ENCODE peak calls at places on chromosomes 12 and 14, in eight cellular contexts. B, L, A, G, N, S, F and M are unnamed samples.

GRCh38 chr12:75779891-75780501 is 251.6 kb downstream of the PHLDA1 start:
- DNase-seq in B (no peak), L (no peak), A (no peak), G (peak; percentile 85), N (no peak), S (no peak), F (no peak), M (peak; percentile 89)

GRCh38 chr14:102140027-102140749 is 491 bp downstream of the WDR20 start:
- DNase-seq in B (no peak), L (no peak), A (peak; percentile 8), G (peak; percentile 49), N (no peak), S (no peak), F (peak; percentile 67), M (peak; percentile 28)

GRCh38 chr12:113439606-113440030 is 17.4 kb downstream of the SDSL start:
- DNase-seq in B (peak; percentile 31), L (no peak), A (no peak), G (peak; percentile 70), N (no peak), S (no peak), F (peak; percentile 86), M (peak; percentile 71)

GRCh38 chr12:122646568-122647220 is 56.5 kb downstream of the HCAR2 start:
- DNase-seq in B (peak; percentile 88), L (no peak), A (peak; percentile 45), G (no peak), N (no peak), S (no peak), F (no peak), M (no peak)

GRCh38 chr14:76687611-76688372 is 73.5 kb upstream of the VASH1 start:
- DNase-seq in B (no peak), L (no peak), A (no peak), G (peak; percentile 80), N (peak; percentile 11), S (no peak), F (no peak), M (no peak)

GRCh38 chr12:81208193-81208946 is 130.5 kb downstream of the ACSS3 start:
- DNase-seq in B (no peak), L (no peak), A (no peak), G (peak; percentile 86), N (no peak), S (no peak), F (no peak), M (no peak)

GRCh38 chr14:34013714-34014055 is 62.8 kb upstream of the EGLN3 start:
- DNase-seq in B (no peak), L (no peak), A (no peak), G (no peak), N (no peak), S (no peak), F (no peak), M (peak; percentile 92)

GRCh38 chr12:128111333-128111732 is 155.6 kb upstream of the TMEM132C start:
- DNase-seq in B (no peak), L (no peak), A (no peak), G (no peak), N (no peak), S (no peak), F (no peak), M (no peak)

GRCh38 chr12:63151061-63151897 is at the start of gene AVPR1A:
- DNase-seq in B (no peak), L (no peak), A (no peak), G (peak; percentile 78), N (no peak), S (no peak), F (peak; percentile 25), M (no peak)

GRCh38 chr14:85532981-85533820 is 3.3 kb downstream of the FLRT2 start:
- DNase-seq in B (peak; percentile 87), L (no peak), A (no peak), G (peak; percentile 88), N (peak; percentile 26), S (no peak), F (peak; percentile 76), M (peak; percentile 85)

GRCh38 chr12:95974358-95974757 is 21.8 kb downstream of the HAL start:
- DNase-seq in B (no peak), L (no peak), A (no peak), G (no peak), N (no peak), S (no peak), F (no peak), M (no peak)

GRCh38 chr12:49795654-49796105 is 32.5 kb downstream of the NCKAP5L start:
- DNase-seq in B (no peak), L (no peak), A (no peak), G (no peak), N (no peak), S (no peak), F (no peak), M (no peak)

GRCh38 chr12:4562034-4562657 is at the start of gene DYRK4:
- DNase-seq in B (peak; percentile 60), L (no peak), A (no peak), G (peak; percentile 95), N (no peak), S (no peak), F (peak; percentile 85), M (peak; percentile 29)

GRCh38 chr12:95231190-95231589 is 13.6 kb downstream of the VEZT start:
- DNase-seq in B (peak; percentile 71), L (no peak), A (no peak), G (peak; percentile 14), N (no peak), S (no peak), F (no peak), M (no peak)

GRCh38 chr12:122004633-122005071 is 17.0 kb upstream of the BCL7A start:
- DNase-seq in B (peak; percentile 28), L (no peak), A (no peak), G (no peak), N (no peak), S (no peak), F (no peak), M (no peak)

GRCh38 chr14:52262600-52262999 is 4.9 kb upstream of the PTGDR start:
- DNase-seq in B (no peak), L (no peak), A (no peak), G (no peak), N (no peak), S (no peak), F (no peak), M (no peak)

GRCh38 chr12:25994901-25995625 is 36.6 kb downstream of the RASSF8 start:
- DNase-seq in B (no peak), L (no peak), A (no peak), G (no peak), N (no peak), S (no peak), F (no peak), M (no peak)

GRCh38 chr14:41604793-41605534 is 1.7 kb upstream of the LRFN5 start:
- DNase-seq in B (peak; percentile 86), L (no peak), A (no peak), G (peak; percentile 63), N (peak; percentile 91), S (no peak), F (peak; percentile 87), M (peak; percentile 94)

GRCh38 chr12:3418609-3419469 is 72.2 kb upstream of the PRMT8 start:
- DNase-seq in B (no peak), L (no peak), A (no peak), G (no peak), N (peak; percentile 11), S (no peak), F (no peak), M (no peak)

GRCh38 chr14:52434955-52435354 is 117.3 kb downstream of the TXNDC16 start:
- DNase-seq in B (no peak), L (no peak), A (no peak), G (no peak), N (no peak), S (no peak), F (no peak), M (no peak)